ENCODE peak calls at places on chromosomes 11 and 22, in seven cellular contexts. H is IMR-90, E is heart left ventricle, X is body of pancreas, Z is lower leg skin, D is H54, Y is A549. U is an unnamed sample.

GRCh38 chr11:12502041-12502440 is 124.7 kb downstream of the PARVA start:
- DNase-seq in H (peak), E (no peak), X (no peak), Z (no peak), D (no peak), Y (no peak), U (no peak)

GRCh38 chr22:30602049-30602448 is 4.9 kb upstream of the TCN2 start:
- DNase-seq in H (peak), E (no peak), X (peak), Z (no peak), D (no peak), Y (no peak), U (peak)

GRCh38 chr11:2267871-2268825 is 2.2 kb downstream of the ASCL2 start:
- DNase-seq in H (no peak), E (no peak), X (no peak), Z (peak), D (no peak), Y (no peak), U (no peak)

GRCh38 chr11:926341-926916 is 759 bp downstream of the AP2A2 start:
- DNase-seq in H (peak), E (peak), X (peak), Z (no peak), D (peak), Y (peak), U (no peak)

GRCh38 chr11:134062255-134063030 is 6.4 kb upstream of the JAM3 start:
- DNase-seq in H (no peak), E (no peak), X (no peak), Z (no peak), D (no peak), Y (no peak), U (no peak)

GRCh38 chr11:95917188-95918036 is 6.5 kb downstream of the MTMR2 start:
- DNase-seq in H (peak), E (no peak), X (no peak), Z (no peak), D (no peak), Y (no peak), U (no peak)

GRCh38 chr11:58525037-58525614 is 17.2 kb upstream of the OR5B21 start:
- DNase-seq in H (no peak), E (no peak), X (no peak), Z (no peak), D (no peak), Y (no peak), U (no peak)

GRCh38 chr22:21755855-21756284 is 20.3 kb upstream of the YPEL1 start:
- DNase-seq in H (peak), E (no peak), X (no peak), Z (no peak), D (peak), Y (no peak), U (peak)

GRCh38 chr11:85988780-85989179 is 80.1 kb downstream of the PICALM start:
- DNase-seq in H (no peak), E (no peak), X (no peak), Z (no peak), D (no peak), Y (no peak), U (no peak)

GRCh38 chr11:64206457-64207246 is at the start of gene FERMT3:
- DNase-seq in H (no peak), E (peak), X (peak), Z (peak), D (no peak), Y (no peak), U (peak)

GRCh38 chr22:39932918-39933649 is 27.1 kb upstream of the TMA7B start:
- DNase-seq in H (no peak), E (peak), X (peak), Z (peak), D (peak), Y (peak), U (peak)

GRCh38 chr11:121722431-121723256 is 269.9 kb upstream of the SORL1-AS1 start:
- DNase-seq in H (peak), E (peak), X (peak), Z (peak), D (peak), Y (no peak), U (no peak)
- TF ChIP-seq POLR2A in H (no peak), E (no peak), X (peak), Z (no peak), D (no peak), Y (no peak), U (no peak)

GRCh38 chr11:10351768-10352641 is 47.1 kb downstream of the ADM start:
- DNase-seq in H (peak), E (peak), X (peak), Z (no peak), D (peak), Y (peak), U (no peak)
- TF ChIP-seq POLR2A in H (no peak), E (no peak), X (no peak), Z (no peak), D (no peak), Y (no peak), U (no peak)

DNA sequence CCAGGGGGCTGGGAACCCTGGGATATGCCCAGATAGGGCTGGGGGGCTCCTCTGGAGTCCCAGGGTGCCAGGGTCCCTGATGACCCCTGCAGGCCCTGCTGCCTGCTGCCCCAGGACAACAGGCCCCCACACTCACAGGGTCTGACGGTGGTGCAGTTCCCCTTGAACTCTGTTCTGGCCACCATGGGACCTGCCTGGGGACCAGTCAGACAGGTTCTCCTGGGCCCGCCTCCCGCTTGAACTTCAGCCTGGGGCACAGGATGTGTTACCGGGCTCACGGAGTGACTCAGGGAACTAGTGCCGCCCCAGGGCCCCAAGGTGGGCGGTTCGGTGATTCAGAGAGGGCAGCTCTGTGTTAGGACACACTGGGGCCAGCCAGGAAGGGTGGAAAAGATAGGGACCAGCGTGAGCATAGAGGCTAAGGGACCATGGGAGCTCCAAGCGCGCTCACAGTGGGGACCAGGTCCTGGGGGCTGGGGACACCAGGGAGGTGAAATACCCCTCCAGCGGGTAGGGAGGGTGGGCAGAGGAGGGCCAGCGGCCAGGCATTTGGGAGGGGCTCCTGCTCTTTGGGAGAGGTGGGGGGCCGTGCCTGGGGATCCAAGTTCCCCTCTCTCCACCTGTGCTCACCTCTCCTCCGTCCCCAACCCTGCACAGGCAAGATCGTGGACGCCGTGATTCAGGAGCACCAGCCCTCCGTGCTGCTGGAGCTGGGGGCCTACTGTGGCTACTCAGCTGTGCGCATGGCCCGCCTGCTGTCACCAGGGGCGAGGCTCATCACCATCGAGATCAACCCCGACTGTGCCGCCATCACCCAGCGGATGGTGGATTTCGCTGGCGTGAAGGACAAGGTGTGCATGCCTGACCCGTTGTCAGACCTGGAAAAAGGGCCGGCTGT is 21.5 kb upstream of the TXNRD2 start:
- DNase-seq in H (peak), E (no peak), X (peak), Z (peak), D (no peak), Y (no peak), U (peak)
- TF ChIP-seq POLR2A in H (no peak), E (no peak), X (peak), Z (no peak), D (no peak), Y (no peak), U (no peak)

DNA sequence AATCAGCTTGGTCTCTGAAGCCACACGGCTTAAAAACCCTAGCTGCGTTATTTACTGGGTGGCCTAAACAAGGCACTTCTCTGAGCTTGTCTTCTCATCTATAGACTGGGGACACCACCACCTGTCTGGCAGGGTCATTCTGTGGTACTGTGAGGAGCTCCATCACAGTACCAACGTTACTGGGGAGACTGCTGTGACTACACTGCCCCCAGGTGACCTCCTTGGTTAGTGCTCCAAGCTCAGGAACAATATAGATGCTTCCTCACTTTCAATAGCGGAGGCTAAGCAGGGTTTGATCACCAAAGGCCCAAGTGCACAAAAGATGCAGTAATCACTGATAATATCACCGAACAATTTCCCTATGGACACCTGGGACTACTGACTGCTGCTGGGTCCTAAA is 18.9 kb downstream of the PRPF19 start:
- DNase-seq in H (peak), E (no peak), X (peak), Z (peak), D (peak), Y (peak), U (peak)
- TF ChIP-seq POLR2A in H (no peak), E (no peak), X (no peak), Z (no peak), D (no peak), Y (no peak), U (no peak)

DNA sequence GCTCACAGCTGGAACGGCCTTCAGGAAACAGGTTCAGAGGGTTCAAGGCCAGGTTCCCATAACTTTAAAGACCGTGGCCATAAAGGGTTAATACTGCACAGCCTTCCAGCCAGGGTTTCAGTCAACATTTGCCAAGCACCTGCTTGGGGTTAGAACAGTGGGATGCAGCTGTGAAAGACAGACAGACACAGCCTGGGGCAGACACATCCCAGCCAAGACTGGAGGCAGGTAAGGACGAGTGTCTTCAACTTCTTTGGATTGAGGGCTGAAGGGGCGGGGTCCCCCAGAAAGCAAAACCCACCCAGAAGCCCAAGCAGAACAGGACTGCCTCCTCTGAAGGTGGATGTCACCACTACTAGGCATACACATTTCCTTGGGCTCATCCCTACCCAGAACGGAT is 14.3 kb downstream of the ARFGAP2 start:
- DNase-seq in H (no peak), E (no peak), X (no peak), Z (no peak), D (no peak), Y (no peak), U (no peak)
- TF ChIP-seq POLR2A in H (no peak), E (no peak), X (no peak), Z (no peak), D (no peak), Y (no peak), U (no peak)

U was measured in erythroblast.